ENCODE peak calls at places on chromosomes 12 and 14, in nine cellular contexts. I is progenitor cell of endocrine pancreas; H is upper lobe of right lung; P is Ammon's horn; W is putamen; M is NCI-H1105 treated with DMSO at 0.1 percent for 48 hours; G is activated naive CD8-positive, alpha-beta T cell treated with anti-CD3 and anti-CD28 coated beads, Interleukin-2, amount 50 U/mL, for 24 hours; C is vagina; U is H9. J is an unnamed sample.

GRCh38 chr14:93081875-93082570 is 33.7 kb downstream of the ITPK1 start:
- DNase-seq in I (no peak), H (no peak), P (peak; percentile 44), W (no peak), M (no peak), G (peak; percentile 69), C (no peak), U (no peak), J (no peak)

GRCh38 chr12:65278576-65279386 is at the start of gene MSRB3:
- DNase-seq in I (peak; percentile 61), H (peak; percentile 80), P (peak; percentile 69), W (peak; percentile 39), M (no peak), G (peak; percentile 20), C (no peak), U (peak; percentile 82), J (peak; percentile 70)

GRCh38 chr12:107356266-107356936 is 263.1 kb upstream of the CRY1 start:
- DNase-seq in I (no peak), H (no peak), P (no peak), W (no peak), M (no peak), G (no peak), C (no peak), U (no peak), J (no peak)

GRCh38 chr14:40697221-40697620 is 909.5 kb upstream of the LRFN5 start:
- DNase-seq in I (no peak), H (no peak), P (no peak), W (no peak), M (no peak), G (no peak), C (no peak), U (no peak), J (no peak)

GRCh38 chr14:58747181-58747580 is 109.4 kb downstream of the DACT1 start:
- DNase-seq in I (no peak), H (peak; percentile 73), P (peak; percentile 53), W (no peak), M (no peak), G (no peak), C (no peak), U (no peak), J (no peak)

GRCh38 chr12:108747563-108747962 is 16.2 kb upstream of the CORO1C start:
- DNase-seq in I (no peak), H (peak; percentile 6), P (no peak), W (no peak), M (no peak), G (no peak), C (no peak), U (no peak), J (no peak)

GRCh38 chr12:109880938-109881337 is 597 bp upstream of the GLTP start:
- DNase-seq in I (no peak), H (no peak), P (no peak), W (no peak), M (no peak), G (no peak), C (no peak), U (no peak), J (no peak)

GRCh38 chr14:35576260-35576659 is 42.3 kb downstream of the INSM2 start:
- DNase-seq in I (no peak), H (no peak), P (no peak), W (no peak), M (no peak), G (no peak), C (no peak), U (no peak), J (no peak)

GRCh38 chr14:56676042-56676441 is 96.4 kb downstream of the TMEM260 start:
- DNase-seq in I (no peak), H (no peak), P (no peak), W (no peak), M (no peak), G (no peak), C (peak; percentile 27), U (no peak), J (no peak)

GRCh38 chr14:54572316-54572715 is 5.4 kb downstream of the SAMD4A start:
- DNase-seq in I (no peak), H (no peak), P (no peak), W (no peak), M (peak; percentile 43), G (peak; percentile 36), C (no peak), U (peak; percentile 60), J (no peak)

GRCh38 chr14:79395061-79395460 is 816.2 kb downstream of the DIO2 start:
- DNase-seq in I (no peak), H (no peak), P (no peak), W (no peak), M (no peak), G (no peak), C (no peak), U (no peak), J (no peak)

GRCh38 chr12:10736460-10736859 is 13.3 kb upstream of the YBX3 start:
- DNase-seq in I (no peak), H (no peak), P (no peak), W (no peak), M (no peak), G (no peak), C (no peak), U (no peak), J (no peak)

GRCh38 chr14:56996721-56997399 is 186.6 kb upstream of the OTX2 start:
- DNase-seq in I (no peak), H (no peak), P (no peak), W (no peak), M (peak; percentile 73), G (no peak), C (no peak), U (no peak), J (no peak)

GRCh38 chr12:95506707-95507523 is 33.0 kb downstream of the METAP2 start:
- DNase-seq in I (no peak), H (no peak), P (no peak), W (no peak), M (no peak), G (no peak), C (no peak), U (no peak), J (no peak)

GRCh38 chr12:67014642-67015041 is 254.5 kb upstream of the CAND1 start:
- DNase-seq in I (no peak), H (no peak), P (no peak), W (no peak), M (no peak), G (no peak), C (no peak), U (no peak), J (no peak)

GRCh38 chr12:79454338-79454777 is 236.4 kb downstream of the PAWR start:
- DNase-seq in I (no peak), H (no peak), P (no peak), W (no peak), M (no peak), G (no peak), C (no peak), U (no peak), J (no peak)